ENCODE peak calls at places on chromosomes 13 and 19, in eight cellular contexts. V is suprapubic skin, N is AG04450, R is neural progenitor cell, Y is endodermal cell, E is tibial artery, S is Caco-2, M is HAP-1. W is an unnamed sample. For H3K9me3, the result is how much of the 10 kb centered on the place peaks cover.

GRCh38 chr19:43300876-43301765 is 31.8 kb upstream of the PSG9 start:
- DNase-seq in V (no peak), N (no peak), R (no peak), Y (no peak), E (no peak), S (no peak), M (no peak), W (no peak)

GRCh38 chr13:103303078-103303651 is 236.9 kb upstream of the SLC10A2 start:
- DNase-seq in V (no peak), N (no peak), R (no peak), Y (no peak), E (no peak), S (no peak), M (no peak), W (no peak)

GRCh38 chr19:53041366-53041765 is 3.2 kb upstream of the ERVV-2 start:
- DNase-seq in V (peak), N (no peak), R (no peak), Y (no peak), E (no peak), S (no peak), M (no peak), W (no peak)

GRCh38 chr13:109769275-109769674 is 17.1 kb downstream of the IRS2 start:
- DNase-seq in V (no peak), N (no peak), R (no peak), Y (no peak), E (no peak), S (no peak), M (no peak), W (no peak)

GRCh38 chr19:57664269-57665127 is 4.2 kb upstream of the ZSCAN4 start:
- DNase-seq in V (no peak), N (no peak), R (peak), Y (peak), E (peak), S (peak), M (peak), W (peak)

GRCh38 chr13:32165791-32166190 is 134.2 kb downstream of the FRY start:
- DNase-seq in V (no peak), N (no peak), R (no peak), Y (no peak), E (peak), S (peak), M (no peak), W (no peak)

GRCh38 chr13:109180905-109181425 is 551.6 kb downstream of the MYO16 start:
- DNase-seq in V (no peak), N (peak), R (no peak), Y (no peak), E (no peak), S (no peak), M (no peak), W (no peak)

GRCh38 chr13:102333320-102334181 is 68.3 kb downstream of the FGF14 start:
- DNase-seq in V (no peak), N (no peak), R (peak), Y (no peak), E (no peak), S (no peak), M (no peak), W (no peak)

GRCh38 chr13:112822851-112823250 is 133.0 kb downstream of the ATP11A start:
- DNase-seq in V (peak), N (no peak), R (no peak), Y (no peak), E (peak), S (no peak), M (no peak), W (no peak)

GRCh38 chr19:35045667-35046300 is 4.3 kb downstream of the HPN start:
- DNase-seq in V (no peak), N (no peak), R (peak), Y (peak), E (no peak), S (no peak), M (no peak), W (no peak)

GRCh38 chr19:9785367-9786331 is 17.1 kb upstream of the ZNF846 start:
- DNase-seq in V (peak), N (peak), R (peak), Y (peak), E (peak), S (peak), M (peak), W (peak)

GRCh38 chr13:112968910-112969691 is at the start of gene MCF2L:
- DNase-seq in V (peak), N (no peak), R (peak), Y (peak), E (peak), S (peak), M (peak), W (peak)

GRCh38 chr13:79462895-79463294 is 18.1 kb upstream of the NDFIP2 start:
- DNase-seq in V (no peak), N (no peak), R (no peak), Y (no peak), E (no peak), S (no peak), M (no peak), W (no peak)

GRCh38 chr13:29937836-29938235 is 87.4 kb upstream of the UBL3 start:
- DNase-seq in V (no peak), N (no peak), R (no peak), Y (no peak), E (no peak), S (no peak), M (no peak), W (no peak)

DNA sequence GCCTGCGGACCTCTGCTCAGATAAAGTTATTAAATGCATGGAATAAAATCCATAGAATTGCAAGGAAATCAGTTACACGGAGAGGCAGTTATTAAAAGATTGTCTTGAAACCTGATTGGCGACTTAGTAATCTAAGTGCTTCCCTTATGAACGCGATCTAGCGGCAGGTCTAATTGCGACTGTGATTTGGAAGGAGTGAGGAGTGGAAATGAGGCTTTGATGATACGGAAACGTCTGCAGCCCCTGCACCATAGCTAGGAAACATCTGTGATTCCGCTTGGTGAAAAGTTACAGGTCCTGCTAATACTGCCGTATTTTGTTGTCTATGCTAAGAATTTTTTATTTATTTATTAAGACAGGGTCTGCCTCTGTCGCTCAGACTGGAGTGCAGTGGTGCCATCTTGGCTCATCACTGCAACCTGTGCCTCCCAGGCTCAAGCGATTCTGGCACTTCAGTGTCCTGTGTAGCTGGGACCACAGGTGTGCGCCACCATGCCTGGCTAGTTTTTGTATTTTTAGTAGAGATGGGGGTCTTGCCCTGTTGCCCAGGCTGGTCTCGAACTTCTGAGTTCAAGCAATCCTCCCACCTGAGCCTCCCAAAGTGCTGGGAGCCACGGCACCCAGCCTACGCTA is 887 bp downstream of the NDUFS7 start:
- DNase-seq in V (no peak), N (no peak), R (no peak), Y (no peak), E (no peak), S (no peak), M (no peak), W (no peak)
- H3K4me3 ChIP-seq in V (peak), N (peak), R (peak), Y (peak), E (peak), S (peak), M (peak), W (peak)

DNA sequence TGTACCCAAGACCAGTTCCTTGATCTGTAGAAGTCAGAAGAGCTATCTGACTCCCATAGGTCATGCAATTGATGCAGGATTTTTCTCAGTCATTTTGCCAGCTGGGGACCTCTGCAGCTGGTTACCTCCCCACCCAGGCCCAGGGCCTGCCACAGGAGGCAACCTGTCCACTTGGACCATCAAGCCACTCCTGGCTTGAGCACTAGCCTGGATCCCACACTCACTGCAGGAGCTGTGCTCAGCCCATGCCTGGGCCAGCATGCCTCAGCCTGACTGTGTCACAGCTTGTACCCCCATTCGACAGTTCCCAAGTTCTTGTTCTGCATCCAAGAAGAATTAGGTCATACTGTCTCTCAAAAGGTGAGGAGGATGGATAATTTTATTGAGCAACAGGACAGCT is 189.4 kb downstream of the PCDH17 start:
- DNase-seq in V (no peak), N (no peak), R (no peak), Y (no peak), E (no peak), S (no peak), M (no peak), W (no peak)
- H3K9me3 ChIP-seq in V (under half), N (under half), R (under half), Y (under half), E (under half), S (under half), M (under half), W (under half)

GRCh38 chr19:944663-945241 is 18.9 kb downstream of the ARID3A start:
- DNase-seq in V (no peak), N (no peak), R (no peak), Y (no peak), E (no peak), S (no peak), M (no peak), W (no peak)
- H3K4me3 ChIP-seq in V (no peak), N (no peak), R (no peak), Y (no peak), E (no peak), S (no peak), M (no peak), W (no peak)

DNA sequence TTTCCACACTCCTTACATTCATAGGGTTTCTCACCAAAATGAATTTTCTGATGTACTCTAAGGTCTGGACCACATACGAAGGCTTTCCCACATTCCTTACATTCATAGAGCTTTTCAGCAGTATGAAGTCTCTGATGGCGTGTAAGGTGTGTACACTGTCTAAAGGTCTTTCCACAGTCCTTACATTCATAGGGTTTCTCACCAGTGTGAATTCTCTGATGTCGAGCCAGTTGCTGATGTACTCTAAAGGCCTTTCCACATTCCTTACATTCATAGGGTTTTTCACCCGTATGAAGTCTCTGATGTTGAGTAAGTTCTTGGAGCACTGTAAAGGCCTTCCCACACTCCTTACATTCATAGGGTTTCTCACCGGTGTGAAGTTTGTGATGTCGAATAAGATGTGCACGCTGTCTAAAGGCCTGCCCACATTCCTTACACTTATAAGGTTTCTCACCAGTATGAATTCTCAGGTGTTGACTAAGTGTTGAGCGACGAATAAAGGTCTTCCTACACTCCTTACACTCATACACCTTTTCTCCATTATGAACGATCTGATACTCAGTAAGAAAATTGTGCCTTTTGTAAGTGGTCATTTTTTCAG is 38.1 kb downstream of the ZFP14 start:
- DNase-seq in V (no peak), N (no peak), R (no peak), Y (no peak), E (no peak), S (no peak), M (no peak), W (no peak)
- H3K9me3 ChIP-seq in V (half or more), N (under half), R (under half), Y (half or more), E (under half), S (under half), M (under half), W (under half)

GRCh38 chr13:35518337-35518736 is 41.8 kb upstream of the MAB21L1 start:
- DNase-seq in V (no peak), N (no peak), R (no peak), Y (no peak), E (no peak), S (no peak), M (no peak), W (no peak)

GRCh38 chr13:35514166-35514565 is 37.7 kb upstream of the MAB21L1 start:
- DNase-seq in V (no peak), N (no peak), R (peak), Y (no peak), E (no peak), S (no peak), M (no peak), W (no peak)

GRCh38 chr13:35512271-35512920 is 35.9 kb upstream of the MAB21L1 start:
- DNase-seq in V (no peak), N (peak), R (no peak), Y (no peak), E (no peak), S (no peak), M (no peak), W (no peak)

GRCh38 chr13:35514801-35515502 is 38.5 kb upstream of the MAB21L1 start:
- DNase-seq in V (no peak), N (no peak), R (no peak), Y (no peak), E (no peak), S (no peak), M (peak), W (no peak)
- H3K4me3 ChIP-seq in V (no peak), N (no peak), R (no peak), Y (no peak), E (no peak), S (no peak), M (no peak), W (no peak)

W was measured in lung.